ENCODE peak calls at places on chromosomes 2 and 18, in ten cellular contexts. S is uterus, G is A549, A is IMR-90, C is transverse colon, B is GM12878, F is endothelial cell of umbilical vein, X is spleen, W is body of pancreas, Y is stomach. Z is an unnamed sample.

GRCh38 chr2:182642328-182642727 is 73.7 kb upstream of the DNAJC10 start:
- DNase-seq in S (peak; percentile 44), G (peak; percentile 63), A (peak; percentile 59), C (peak; percentile 41), B (peak; percentile 27), F (peak; percentile 56), X (peak; percentile 90), W (peak; percentile 19), Y (peak; percentile 33), Z (peak; percentile 57)

GRCh38 chr2:233988581-233988980 is 61.9 kb upstream of the SPP2 start:
- DNase-seq in S (no peak), G (no peak), A (no peak), C (no peak), B (no peak), F (no peak), X (no peak), W (no peak), Y (no peak), Z (no peak)

GRCh38 chr18:9648431-9649163 is 34.2 kb upstream of the PPP4R1 start:
- DNase-seq in S (no peak), G (peak; percentile 36), A (no peak), C (no peak), B (peak; percentile 47), F (no peak), X (no peak), W (no peak), Y (no peak), Z (no peak)

GRCh38 chr2:9484533-9484932 is 10.2 kb downstream of the IAH1 start:
- DNase-seq in S (no peak), G (no peak), A (peak; percentile 94), C (no peak), B (no peak), F (no peak), X (no peak), W (no peak), Y (no peak), Z (no peak)

GRCh38 chr2:219500135-219500534 is 1.4 kb downstream of the GMPPA start:
- DNase-seq in S (no peak), G (peak; percentile 30), A (peak; percentile 50), C (no peak), B (no peak), F (no peak), X (no peak), W (no peak), Y (no peak), Z (no peak)

GRCh38 chr2:53632126-53632460 is 135.5 kb upstream of the CHAC2 start:
- DNase-seq in S (no peak), G (no peak), A (no peak), C (no peak), B (no peak), F (no peak), X (no peak), W (no peak), Y (no peak), Z (no peak)

GRCh38 chr18:51149605-51150429 is 47.7 kb downstream of the MEX3C start:
- DNase-seq in S (no peak), G (peak; percentile 37), A (peak; percentile 62), C (no peak), B (no peak), F (no peak), X (no peak), W (no peak), Y (no peak), Z (peak; percentile 27)

GRCh38 chr18:46596119-46596518 is 60.9 kb downstream of the LOXHD1 start:
- DNase-seq in S (no peak), G (no peak), A (peak; percentile 3), C (no peak), B (no peak), F (no peak), X (no peak), W (no peak), Y (no peak), Z (no peak)

GRCh38 chr2:131058214-131058613 is 35.0 kb downstream of the FAM168B start:
- DNase-seq in S (no peak), G (no peak), A (no peak), C (no peak), B (no peak), F (no peak), X (no peak), W (no peak), Y (no peak), Z (no peak)

GRCh38 chr2:47014564-47015051 is 99.0 kb upstream of the MCFD2 start:
- DNase-seq in S (no peak), G (no peak), A (no peak), C (no peak), B (no peak), F (no peak), X (no peak), W (no peak), Y (no peak), Z (peak; percentile 79)

GRCh38 chr2:196176142-196176738 is 4.9 kb upstream of the STK17B start:
- DNase-seq in S (no peak), G (no peak), A (no peak), C (peak; percentile 77), B (peak; percentile 94), F (no peak), X (peak; percentile 93), W (peak; percentile 27), Y (peak; percentile 46), Z (no peak)

GRCh38 chr2:183248866-183249567 is 124.8 kb downstream of the NUP35 start:
- DNase-seq in S (no peak), G (peak; percentile 28), A (peak; percentile 23), C (no peak), B (no peak), F (peak; percentile 71), X (no peak), W (no peak), Y (no peak), Z (no peak)

GRCh38 chr2:212381428-212382102 is 157.0 kb downstream of the ERBB4 start:
- DNase-seq in S (no peak), G (no peak), A (no peak), C (no peak), B (no peak), F (no peak), X (no peak), W (no peak), Y (no peak), Z (no peak)

GRCh38 chr2:42933824-42934254 is 141.5 kb upstream of the HAAO start:
- DNase-seq in S (no peak), G (no peak), A (no peak), C (no peak), B (no peak), F (no peak), X (no peak), W (no peak), Y (peak; percentile 61), Z (no peak)
- TF ChIP-seq POLR2A in S (no peak), G (no peak), A (no peak), C (no peak), B (no peak), F (no peak), X (no peak), W (no peak), Y (no peak), Z (no peak)

GRCh38 chr2:110104025-110104771 is 11.4 kb downstream of the MALL start:
- DNase-seq in S (no peak), G (peak; percentile 83), A (no peak), C (no peak), B (no peak), F (no peak), X (no peak), W (no peak), Y (no peak), Z (no peak)
- H3K27ac ChIP-seq in S (no peak overlapping the region), G (peak overlapping the region; percentile 98), A (no peak overlapping the region), C (peak overlapping the region; percentile 86), B (no peak overlapping the region), F (peak overlapping the region; percentile 95), X (no peak overlapping the region), W (no peak overlapping the region), Y (peak overlapping the region; percentile 14), Z (no peak overlapping the region)

DNA sequence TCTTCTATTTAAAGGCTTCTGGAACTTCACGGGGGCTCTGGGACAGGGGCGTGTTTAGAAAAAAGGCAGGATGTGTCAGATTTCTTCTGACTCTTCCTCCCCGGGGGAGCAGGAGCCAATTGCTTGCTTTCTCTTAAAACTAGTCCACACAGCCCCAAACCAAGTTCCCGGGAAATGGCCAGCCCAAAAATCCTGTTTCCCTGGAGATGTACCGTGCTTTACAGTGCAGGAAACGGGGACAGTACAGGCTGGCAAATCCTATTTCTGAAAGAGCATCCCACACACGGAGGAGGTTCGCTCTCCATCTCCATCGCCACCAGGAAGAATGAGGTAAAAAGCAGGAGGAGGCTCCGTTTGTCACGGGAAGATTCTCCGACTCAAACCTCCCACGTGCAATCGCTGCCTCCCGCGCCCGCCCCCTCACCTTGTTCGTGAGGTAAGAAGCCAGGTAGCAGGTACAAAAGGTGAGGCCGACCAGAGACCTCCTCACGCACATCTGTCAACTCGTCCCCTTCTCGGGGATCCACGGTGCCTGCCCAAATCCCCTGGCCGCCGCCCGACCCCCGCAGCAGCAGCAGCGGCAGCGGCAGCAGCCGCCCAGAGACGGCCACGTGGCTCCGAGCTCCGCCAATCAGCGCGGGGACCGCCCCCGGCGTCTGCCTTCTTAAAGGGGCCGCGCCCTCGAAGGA is 15.6 kb upstream of the RIOK3 start:
- DNase-seq in S (peak; percentile 79), G (peak; percentile 54), A (peak; percentile 62), C (peak; percentile 86), B (no peak), F (peak; percentile 71), X (peak; percentile 98), W (peak; percentile 76), Y (peak; percentile 85), Z (peak; percentile 90)
- TF ChIP-seq POLR2A in S (peak; percentile 29), G (peak; percentile 57), A (peak; percentile 44), C (no peak), B (peak; percentile 80), F (peak; percentile 67), X (no peak), W (no peak), Y (no peak), Z (no peak)

DNA sequence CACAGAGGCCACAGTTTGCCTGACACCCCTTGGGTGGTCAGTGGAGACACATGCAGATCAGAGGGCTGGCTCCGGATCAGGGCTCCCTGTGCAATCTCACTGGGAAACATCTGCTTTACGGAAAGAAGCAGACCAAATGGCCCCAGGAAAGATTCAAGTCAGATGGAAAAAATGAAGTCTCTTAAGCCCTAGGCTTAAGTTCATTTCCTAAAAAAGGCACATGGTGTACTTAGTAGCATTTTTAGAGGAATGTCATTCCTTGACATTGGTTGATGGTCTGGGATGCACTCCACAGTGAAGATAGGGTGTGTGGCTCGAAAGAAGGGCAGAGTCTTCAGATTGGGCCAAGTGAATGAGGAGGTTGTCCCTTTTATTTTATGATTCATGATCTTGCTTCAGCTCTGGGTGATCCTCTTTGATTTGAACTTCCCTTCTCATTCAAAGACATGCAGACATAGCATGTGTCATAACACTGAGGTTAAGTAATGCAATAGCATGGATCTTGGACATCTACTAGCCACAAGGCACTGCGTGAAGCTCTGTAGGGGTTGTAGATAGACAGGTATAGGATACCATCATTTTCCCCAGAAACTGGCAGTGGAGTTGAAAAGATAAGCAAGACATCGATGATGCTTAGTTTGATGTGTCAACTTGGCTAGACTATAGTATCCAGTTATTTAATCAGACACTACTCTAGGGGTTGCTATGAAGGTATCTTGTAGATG is 56.5 kb downstream of the KCNE4 start:
- DNase-seq in S (no peak), G (no peak), A (no peak), C (no peak), B (no peak), F (no peak), X (no peak), W (no peak), Y (no peak), Z (no peak)
- H3K27ac ChIP-seq in S (no peak overlapping the region), G (no peak overlapping the region), A (no peak overlapping the region), C (peak overlapping the region; percentile 2), B (no peak overlapping the region), F (no peak overlapping the region), X (no peak overlapping the region), W (no peak overlapping the region), Y (no peak overlapping the region), Z (no peak overlapping the region)

GRCh38 chr18:3256693-3257626 is 5.0 kb upstream of the MYL12B start:
- DNase-seq in S (no peak), G (peak; percentile 36), A (peak; percentile 91), C (no peak), B (no peak), F (peak; percentile 32), X (no peak), W (peak; percentile 81), Y (peak; percentile 49), Z (no peak)
- TF ChIP-seq POLR2A in S (no peak), G (no peak), A (no peak), C (no peak), B (no peak), F (no peak), X (no peak), W (no peak), Y (no peak), Z (no peak)